ENCODE peak calls at places on chromosomes 12 and 14, in six cellular contexts. C is IMR-90, N is spleen, B is left lung, J is right atrium auricular region, T is coronary artery. F is an unnamed sample.

GRCh38 chr14:32311294-32312009 is 17.6 kb upstream of the AKAP6 start:
- DNase-seq in C (no peak), B (no peak), N (no peak), J (no peak), T (no peak), F (no peak)

GRCh38 chr12:127621366-127621765 is 645.6 kb upstream of the TMEM132C start:
- DNase-seq in T (no peak), N (no peak), B (peak), C (no peak), J (no peak), F (no peak)

GRCh38 chr14:61737913-61738312 is 24.3 kb upstream of the SNAPC1 start:
- DNase-seq in B (no peak), N (no peak), T (no peak), J (no peak), C (no peak), F (no peak)

GRCh38 chr12:110744176-110744575 is 1.5 kb upstream of the PPP1CC start:
- DNase-seq in T (no peak), C (peak), N (no peak), B (no peak), J (peak), F (no peak)

GRCh38 chr12:79108962-79109361 is 244.4 kb downstream of the SYT1 start:
- DNase-seq in B (no peak), N (no peak), T (no peak), J (no peak), C (no peak), F (no peak)

GRCh38 chr14:52318829-52319604 is 4.9 kb downstream of the PTGER2 start:
- DNase-seq in T (no peak), B (no peak), C (peak), J (no peak), N (no peak), F (no peak)

GRCh38 chr12:45553204-45553603 is 176.3 kb upstream of the ARID2 start:
- DNase-seq in C (peak), T (no peak), B (no peak), N (no peak), J (no peak), F (no peak)

GRCh38 chr14:53924754-53925153 is 31.9 kb downstream of the BMP4 start:
- DNase-seq in J (no peak), T (no peak), C (peak), B (no peak), N (no peak), F (no peak)

GRCh38 chr14:99463974-99464373 is 16.7 kb downstream of the SETD3 start:
- DNase-seq in B (no peak), C (no peak), J (no peak), N (no peak), T (no peak), F (no peak)

DNA sequence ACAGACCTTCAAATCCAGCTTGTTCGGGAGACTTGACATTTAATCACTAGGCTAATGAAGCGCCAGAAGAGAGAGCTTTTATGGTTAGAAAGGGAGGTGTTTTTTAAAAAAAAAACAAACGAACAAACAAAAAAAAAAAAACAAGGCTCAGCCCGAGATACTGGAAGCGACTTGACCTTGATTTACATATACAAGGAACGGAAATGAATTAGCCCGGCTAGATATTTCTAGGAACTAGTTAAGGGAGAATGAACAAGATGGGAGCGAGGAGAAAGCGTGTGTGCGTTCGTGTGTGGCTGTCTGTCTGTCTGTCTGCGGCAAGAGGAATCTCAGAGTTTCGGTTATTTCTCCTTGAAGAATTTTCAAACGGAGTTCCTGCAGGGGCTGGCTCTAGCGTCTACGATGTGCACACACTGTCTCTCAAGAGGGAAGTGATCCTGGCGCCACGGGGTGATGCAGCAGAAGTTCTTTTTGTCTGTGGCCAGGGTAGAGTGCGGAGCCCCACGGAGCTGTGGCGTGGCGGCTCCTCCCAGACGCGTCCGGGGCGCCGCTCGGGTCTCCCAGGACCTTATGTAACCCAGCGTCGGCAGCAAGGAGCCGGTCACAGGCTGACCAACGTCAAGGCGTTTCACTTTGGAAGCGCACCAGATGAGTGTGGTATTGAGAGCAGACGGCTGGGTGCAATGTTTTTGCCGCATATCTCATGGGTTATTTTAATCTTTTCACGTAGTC is 18.8 kb downstream of the SOCS2 start:
- DNase-seq in T (peak), C (peak), N (peak), J (peak), B (peak), F (no peak)
- TF ChIP-seq CTCF in T (no peak), C (no peak), N (no peak), J (no peak), B (no peak), F (no peak)

GRCh38 chr12:42144174-42144423 is 575 bp downstream of the GXYLT1 start:
- DNase-seq in T (no peak), J (no peak), C (no peak), N (no peak), B (no peak), F (no peak)

GRCh38 chr12:42144424-42145196 is at the start of gene GXYLT1:
- DNase-seq in J (peak), C (peak), B (peak), N (peak), T (peak), F (peak)

GRCh38 chr12:42145197-42145549 is 499 bp upstream of the GXYLT1 start:
- DNase-seq in T (no peak), J (no peak), N (no peak), B (no peak), C (peak), F (no peak)

GRCh38 chr12:42143401-42144173 is 1.1 kb downstream of the GXYLT1 start:
- DNase-seq in B (no peak), C (peak), J (no peak), T (no peak), N (no peak), F (no peak)

DNA sequence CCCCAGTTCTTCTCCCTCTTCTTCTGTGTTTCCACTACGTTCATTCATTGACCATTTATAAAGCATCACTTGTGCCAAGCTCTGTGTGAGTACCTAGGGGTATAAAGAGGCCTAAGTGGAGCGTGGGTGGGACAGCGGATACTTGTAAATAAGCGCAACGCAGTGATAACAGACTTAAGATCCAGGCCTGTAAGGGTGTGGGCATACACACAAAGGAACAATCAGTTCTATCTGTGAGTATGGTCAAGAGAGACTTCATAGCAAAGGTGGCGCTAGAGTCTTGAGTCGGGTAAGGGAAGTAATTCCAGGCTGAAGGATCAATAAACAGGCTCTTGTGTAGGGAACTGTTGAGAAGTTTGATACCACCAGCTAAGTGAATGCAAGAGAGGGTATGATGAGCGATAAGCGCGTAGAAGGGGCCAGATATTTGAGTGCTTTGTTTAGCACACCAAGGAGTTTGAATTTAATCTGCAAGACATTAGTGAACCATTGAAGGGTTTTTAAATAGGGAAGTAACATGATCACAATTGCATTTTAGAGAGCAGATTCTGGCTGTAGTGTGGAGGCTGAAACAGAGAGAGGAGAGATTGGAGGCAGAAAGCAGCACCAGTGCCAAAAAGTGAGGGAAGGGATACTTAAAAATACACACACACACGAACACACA is 1.0 kb upstream of the GXYLT1 start:
- DNase-seq in T (no peak), J (no peak), N (no peak), C (peak), B (no peak), F (no peak)
- H3K4me3 ChIP-seq in T (peak), J (no peak), N (peak), C (no peak), B (no peak), F (peak)

GRCh38 chr14:74290415-74290814 is 12.3 kb downstream of the ABCD4 start:
- DNase-seq in C (peak), B (no peak), T (no peak), J (no peak), N (no peak), F (no peak)
- TF ChIP-seq CTCF in C (peak), B (peak), T (no peak), J (peak), N (peak), F (peak)

DNA sequence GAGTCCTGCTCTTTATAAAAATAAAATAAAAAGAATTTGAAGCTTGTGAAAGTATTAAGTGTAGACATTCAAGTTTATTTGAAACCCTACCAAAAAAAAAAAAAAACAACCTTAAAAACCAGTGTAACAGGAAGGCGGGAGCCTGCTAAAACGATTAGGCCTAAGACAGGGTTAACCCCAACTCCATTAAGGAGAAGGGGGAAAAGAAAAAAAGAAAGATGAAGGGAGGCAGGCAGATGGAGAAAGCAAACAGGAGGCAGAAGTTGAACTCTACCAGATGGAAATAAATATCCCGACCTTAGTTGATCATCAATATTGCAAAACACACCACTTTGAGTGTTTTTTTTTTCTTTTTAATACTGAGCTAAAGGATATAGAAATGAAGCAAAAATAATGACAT is 1.2 kb upstream of the BTG1 start:
- DNase-seq in J (no peak), B (no peak), C (no peak), T (no peak), N (no peak), F (no peak)
- H3K4me3 ChIP-seq in J (peak), B (peak), C (peak), T (peak), N (peak), F (peak)

GRCh38 chr12:17976202-17976601 is 113.8 kb downstream of the RERGL start:
- DNase-seq in T (no peak), C (no peak), N (no peak), B (no peak), J (no peak), F (no peak)
- TF ChIP-seq CTCF in T (no peak), C (peak), N (no peak), B (no peak), J (no peak), F (peak)

GRCh38 chr12:108691154-108691994 is 39.9 kb downstream of the CORO1C start:
- DNase-seq in J (peak), B (peak), T (peak), N (peak), C (peak), F (peak)
- H3K4me3 ChIP-seq in J (peak), B (no peak), T (peak), N (peak), C (peak), F (peak)

GRCh38 chr14:49467091-49467490 is 119.1 kb downstream of the RPS29 start:
- DNase-seq in T (no peak), C (no peak), N (no peak), J (no peak), B (no peak), F (no peak)

GRCh38 chr14:49461529-49462401 is 124.4 kb downstream of the RPS29 start:
- DNase-seq in N (no peak), B (no peak), C (peak), T (no peak), J (no peak), F (peak)

GRCh38 chr14:49463146-49463545 is 123.0 kb downstream of the RPS29 start:
- DNase-seq in C (no peak), B (no peak), J (no peak), N (no peak), T (no peak), F (no peak)

GRCh38 chr14:49460647-49461046 is 125.5 kb downstream of the RPS29 start:
- DNase-seq in N (no peak), B (no peak), C (no peak), J (no peak), T (no peak), F (peak)

DNA sequence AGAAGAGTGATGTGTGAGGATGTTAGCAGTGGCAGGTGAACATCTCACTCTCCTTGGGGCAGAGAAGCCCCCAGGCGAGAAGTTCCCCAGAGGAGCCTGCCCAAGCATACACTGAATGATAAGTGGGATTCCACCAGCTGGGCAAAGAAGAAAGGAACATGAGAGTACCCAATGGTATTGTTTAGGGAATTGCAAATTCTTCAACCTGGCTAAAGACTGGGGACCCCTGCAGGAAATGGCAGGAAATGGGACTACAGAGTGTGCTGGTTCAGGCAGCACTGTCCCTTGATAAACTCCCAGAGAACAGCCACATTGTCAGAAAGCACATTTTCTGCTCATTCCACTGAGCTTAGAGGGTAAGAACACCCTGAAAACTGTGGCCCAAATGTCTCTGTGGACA is 121.3 kb downstream of the RPS29 start:
- DNase-seq in B (no peak), T (no peak), C (no peak), N (no peak), J (no peak), F (no peak)
- TF ChIP-seq CTCF in B (no peak), T (no peak), C (peak), N (no peak), J (no peak), F (peak)

GRCh38 chr14:35809597-35809996 is 502 bp upstream of the RALGAPA1 start:
- DNase-seq in B (no peak), J (no peak), T (no peak), N (no peak), C (no peak), F (no peak)
- H3K4me3 ChIP-seq in B (no peak), J (peak), T (peak), N (peak), C (no peak), F (peak)